ENCODE peak calls at places on chromosome 21, in five cellular contexts. W is skeletal muscle cell, C is fibroblast of the conjunctiva, Q is globus pallidus, X is endothelial cell. Z is an unnamed sample.
A peak's percentile ranks its signal among the peaks of the same experiment; 100 is the strongest.

GRCh38 chr21:37074195-37074510 is 1.1 kb downstream of the TTC3 start:
- DNase-seq in Q (no peak), W (no peak), X (no peak), C (no peak), Z (no peak)

GRCh38 chr21:45471229-45472052 is 66.5 kb downstream of the COL18A1 start:
- DNase-seq in X (no peak), Q (no peak), C (peak; percentile 65), W (peak; percentile 80), Z (peak; percentile 83)

GRCh38 chr21:37117204-37117603 is 44.1 kb downstream of the TTC3 start:
- DNase-seq in W (no peak), C (no peak), Q (no peak), X (no peak), Z (no peak)

GRCh38 chr21:31201548-31201947 is 142.5 kb downstream of the TIAM1 start:
- DNase-seq in C (peak; percentile 65), W (peak; percentile 85), Q (peak; percentile 58), X (no peak), Z (no peak)

GRCh38 chr21:21297211-21297610 is 299.0 kb downstream of the NCAM2 start:
- DNase-seq in Q (no peak), W (no peak), C (no peak), X (no peak), Z (no peak)

GRCh38 chr21:34320006-34320405 is 43.8 kb upstream of the KCNE2 start:
- DNase-seq in C (no peak), Q (no peak), W (peak; percentile 6), X (no peak), Z (no peak)

GRCh38 chr21:17848228-17848627 is 29.1 kb upstream of the C21orf91 start:
- DNase-seq in X (no peak), C (peak; percentile 84), W (peak; percentile 90), Q (peak; percentile 78), Z (peak; percentile 93)

GRCh38 chr21:39004776-39005605 is 178.3 kb downstream of the PSMG1 start:
- DNase-seq in X (no peak), C (no peak), Q (peak; percentile 67), W (no peak), Z (peak; percentile 75)

GRCh38 chr21:41216486-41216885 is 48.5 kb downstream of the BACE2 start:
- DNase-seq in X (no peak), Q (no peak), C (no peak), W (no peak), Z (no peak)

GRCh38 chr21:25934771-25935224 is 200.0 kb downstream of the GABPA start:
- DNase-seq in W (peak; percentile 83), C (peak; percentile 74), Q (no peak), X (no peak), Z (peak; percentile 89)

GRCh38 chr21:32096411-32096810 is 182.4 kb downstream of the MIS18A start:
- DNase-seq in Q (no peak), C (no peak), W (no peak), X (peak; percentile 42), Z (no peak)

GRCh38 chr21:42646076-42646825 is 7.2 kb upstream of the PDE9A start:
- DNase-seq in W (no peak), X (no peak), C (no peak), Q (no peak), Z (no peak)

GRCh38 chr21:38850277-38850951 is 44.7 kb downstream of the ETS2 start:
- DNase-seq in W (no peak), C (no peak), Q (no peak), X (no peak), Z (no peak)

GRCh38 chr21:41483973-41484372 is 24.0 kb downstream of the TMPRSS2 start:
- DNase-seq in W (no peak), X (no peak), Q (no peak), C (no peak), Z (no peak)

GRCh38 chr21:42836767-42837301 is 42.5 kb downstream of the WDR4 start:
- DNase-seq in W (no peak), C (no peak), X (no peak), Q (no peak), Z (no peak)

GRCh38 chr21:29704719-29705118 is 235.1 kb downstream of the GRIK1 start:
- DNase-seq in Q (no peak), C (no peak), W (peak; percentile 40), X (no peak), Z (peak; percentile 71)

GRCh38 chr21:15309721-15310120 is 244.9 kb upstream of the NRIP1 start:
- DNase-seq in W (no peak), X (no peak), C (no peak), Q (peak; percentile 26), Z (no peak)

GRCh38 chr21:40166291-40166843 is 299.1 kb downstream of the PCP4 start:
- DNase-seq in W (no peak), X (no peak), Q (no peak), C (no peak), Z (no peak)

GRCh38 chr21:43805275-43805800 is 16.0 kb downstream of the RRP1 start:
- DNase-seq in Q (no peak), W (no peak), X (no peak), C (no peak), Z (no peak)

GRCh38 chr21:44699502-44700001 is 2.6 kb downstream of the KRTAP10-12 start:
- DNase-seq in Q (no peak), W (no peak), C (no peak), X (no peak), Z (no peak)

GRCh38 chr21:35940074-35940927 is 120.0 kb downstream of the SETD4 start:
- DNase-seq in Q (peak; percentile 74), W (peak; percentile 54), X (peak; percentile 32), C (peak; percentile 66), Z (peak; percentile 74)

GRCh38 chr21:33644383-33645074 is 2.2 kb downstream of the ITSN1 start:
- DNase-seq in Q (no peak), X (no peak), W (peak; percentile 43), C (no peak), Z (peak; percentile 77)

GRCh38 chr21:39221282-39221996 is 38.2 kb upstream of the PSMG1 start:
- DNase-seq in W (no peak), X (no peak), C (no peak), Q (no peak), Z (peak; percentile 6)

GRCh38 chr21:37684577-37684976 is 231.7 kb downstream of the KCNJ6 start:
- DNase-seq in X (no peak), W (no peak), Q (no peak), C (no peak), Z (no peak)

GRCh38 chr21:43287974-43288755 is 119.4 kb downstream of the CRYAA start:
- DNase-seq in C (no peak), Q (no peak), X (no peak), W (no peak), Z (no peak)

GRCh38 chr21:26461500-26461899 is 111.6 kb downstream of the CYYR1 start:
- DNase-seq in C (no peak), X (no peak), Q (no peak), W (no peak), Z (no peak)

GRCh38 chr21:45505416-45506021 is 36.7 kb downstream of the SLC19A1 start:
- DNase-seq in X (no peak), W (no peak), C (no peak), Q (no peak), Z (no peak)